ENCODE peak calls at places on chromosome 13, in seven cellular contexts. V is CD8-positive, alpha-beta T cell; B is DND-41; P is body of pancreas; L is heart right ventricle; T is Peyer's patch; R is tibial nerve. I is an unnamed sample.

GRCh38 chr13:111410232-111411021 is 90.0 kb downstream of the TEX29 start:
- DNase-seq in V (no peak), B (no peak), P (no peak), L (no peak), T (no peak), R (no peak), I (no peak)

GRCh38 chr13:99626461-99627082 is 125.3 kb downstream of the TM9SF2 start:
- DNase-seq in V (no peak), B (no peak), P (no peak), L (no peak), T (no peak), R (no peak), I (no peak)

GRCh38 chr13:44236370-44236769 is 137.3 kb upstream of the SERP2 start:
- DNase-seq in V (no peak), B (no peak), P (no peak), L (no peak), T (no peak), R (no peak), I (no peak)

GRCh38 chr13:49373699-49374098 is 70.2 kb downstream of the CAB39L start:
- DNase-seq in V (no peak), B (no peak), P (no peak), L (no peak), T (no peak), R (no peak), I (no peak)

GRCh38 chr13:61592489-61592888 is 176.8 kb upstream of the PCDH20 start:
- DNase-seq in V (no peak), B (no peak), P (no peak), L (no peak), T (no peak), R (no peak), I (no peak)

GRCh38 chr13:106568225-106569003 is 477 bp upstream of the ARGLU1 start:
- DNase-seq in V (no peak), B (peak; percentile 14), P (no peak), L (no peak), T (no peak), R (no peak), I (no peak)

GRCh38 chr13:75061909-75062308 is 420.1 kb downstream of the TBC1D4 start:
- DNase-seq in V (no peak), B (no peak), P (no peak), L (no peak), T (no peak), R (no peak), I (no peak)

GRCh38 chr13:59000770-59001169 is 1163.0 kb downstream of the DIAPH3 start:
- DNase-seq in V (no peak), B (no peak), P (no peak), L (no peak), T (no peak), R (no peak), I (no peak)

GRCh38 chr13:80979035-80979641 is 638.2 kb upstream of the SPRY2 start:
- DNase-seq in V (no peak), B (peak; percentile 48), P (peak; percentile 48), L (no peak), T (no peak), R (no peak), I (no peak)

GRCh38 chr13:97256343-97256783 is 34.2 kb downstream of the MBNL2 start:
- DNase-seq in V (no peak), B (no peak), P (no peak), L (no peak), T (no peak), R (no peak), I (no peak)

GRCh38 chr13:53126803-53127202 is 98.2 kb downstream of the OLFM4 start:
- DNase-seq in V (no peak), B (no peak), P (no peak), L (no peak), T (no peak), R (peak; percentile 26), I (no peak)

GRCh38 chr13:55571237-55571867 is 1569.4 kb upstream of the PRR20A start:
- DNase-seq in V (no peak), B (no peak), P (no peak), L (no peak), T (no peak), R (no peak), I (no peak)

GRCh38 chr13:48641404-48641803 is 12.3 kb upstream of the CYSLTR2 start:
- DNase-seq in V (no peak), B (no peak), P (no peak), L (no peak), T (no peak), R (no peak), I (no peak)

GRCh38 chr13:91292630-91293221 is 54.8 kb upstream of the MIR17HG start:
- DNase-seq in V (no peak), B (no peak), P (no peak), L (no peak), T (no peak), R (no peak), I (no peak)

GRCh38 chr13:105634059-105634458 is 901.4 kb downstream of the EFNB2 start:
- DNase-seq in V (no peak), B (no peak), P (no peak), L (no peak), T (no peak), R (no peak), I (no peak)

GRCh38 chr13:45921337-45921736 is 69.8 kb upstream of the SIAH3 start:
- DNase-seq in V (no peak), B (no peak), P (no peak), L (no peak), T (no peak), R (no peak), I (no peak)

GRCh38 chr13:48749699-48750473 is 96.2 kb downstream of the CYSLTR2 start:
- DNase-seq in V (peak; percentile 15), B (no peak), P (peak; percentile 70), L (peak; percentile 72), T (peak; percentile 53), R (peak; percentile 78), I (no peak)

GRCh38 chr13:23934481-23934880 is 37.2 kb upstream of the C1QTNF9B start:
- DNase-seq in V (no peak), B (no peak), P (no peak), L (no peak), T (no peak), R (no peak), I (no peak)

GRCh38 chr13:23488442-23488841 is 54.9 kb upstream of the SACS start:
- DNase-seq in V (no peak), B (no peak), P (no peak), L (no peak), T (no peak), R (no peak), I (no peak)

DNA sequence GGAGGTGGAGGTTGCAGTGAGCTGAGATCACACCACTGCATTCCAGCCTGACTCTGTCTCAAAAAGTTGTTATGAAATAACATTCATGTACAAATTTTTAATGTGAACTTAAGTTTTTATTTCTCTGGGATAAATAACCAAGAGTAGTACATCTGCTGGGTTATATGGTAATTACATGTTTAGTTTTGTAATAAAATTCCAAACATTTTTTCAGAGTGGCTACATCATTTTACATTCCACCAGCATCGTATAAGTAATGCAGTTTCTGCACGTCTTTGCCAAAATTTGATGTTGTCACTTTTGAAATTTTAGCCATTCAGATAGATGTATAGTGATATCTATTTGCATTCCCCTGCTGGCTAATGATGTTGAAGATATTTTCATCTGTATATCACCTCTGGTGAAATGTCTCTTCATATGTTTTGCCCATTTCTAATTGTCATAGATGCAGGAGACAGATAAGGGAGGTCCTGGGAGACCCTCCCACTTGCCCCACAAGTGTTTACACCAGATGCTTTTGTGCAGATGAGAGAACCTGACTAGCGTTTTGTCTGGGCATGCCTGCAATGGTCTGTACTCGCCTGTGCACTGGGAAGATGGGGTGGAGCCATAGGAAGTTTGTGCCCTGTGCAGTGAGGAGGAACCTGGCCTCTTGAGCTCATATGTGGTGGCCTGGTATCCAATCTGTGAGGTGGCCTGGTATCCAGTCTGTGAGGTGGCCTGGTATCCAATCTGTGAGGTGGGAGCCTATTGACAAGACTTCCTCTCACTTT is 12.7 kb upstream of the KBTBD6 start:
- DNase-seq in V (no peak), B (no peak), P (no peak), L (no peak), T (no peak), R (no peak), I (no peak)
- H3K4me3 ChIP-seq in V (no peak overlapping the region), B (no peak overlapping the region), P (no peak overlapping the region), L (no peak overlapping the region), T (no peak overlapping the region), R (no peak overlapping the region), I (no peak overlapping the region)

GRCh38 chr13:112966776-112967175 is 2.2 kb upstream of the MCF2L start:
- DNase-seq in V (no peak), B (no peak), P (no peak), L (no peak), T (no peak), R (no peak), I (no peak)
- H3K4me1 ChIP-seq in V (peaks cover 23% of the 10 kb centered on the region), B (peaks cover 29% of the 10 kb centered on the region), P (peaks cover 22% of the 10 kb centered on the region), L (peaks cover 3% of the 10 kb centered on the region), T (peaks cover 3% of the 10 kb centered on the region), R (peaks cover 7% of the 10 kb centered on the region), I (peaks cover 14% of the 10 kb centered on the region)

GRCh38 chr13:40790232-40790631 is 821 bp downstream of the SLC25A15 start:
- DNase-seq in V (no peak), B (no peak), P (no peak), L (no peak), T (no peak), R (no peak), I (no peak)
- H3K4me3 ChIP-seq in V (peak overlapping the region; percentile 74), B (peak overlapping the region; percentile 73), P (peak overlapping the region; percentile 36), L (peak overlapping the region; percentile 52), T (peak overlapping the region; percentile 98), R (peak overlapping the region; percentile 72), I (peak overlapping the region; percentile 62)

GRCh38 chr13:39463611-39464010 is 139.4 kb downstream of the LHFPL6 start:
- DNase-seq in V (no peak), B (no peak), P (no peak), L (no peak), T (no peak), R (no peak), I (no peak)

GRCh38 chr13:39462906-39463305 is 140.1 kb downstream of the LHFPL6 start:
- DNase-seq in V (no peak), B (no peak), P (no peak), L (no peak), T (no peak), R (no peak), I (no peak)

GRCh38 chr13:39461685-39462266 is 141.2 kb downstream of the LHFPL6 start:
- DNase-seq in V (no peak), B (no peak), P (no peak), L (no peak), T (no peak), R (no peak), I (no peak)

GRCh38 chr13:39457274-39457673 is 145.7 kb downstream of the LHFPL6 start:
- DNase-seq in V (no peak), B (no peak), P (no peak), L (no peak), T (no peak), R (no peak), I (no peak)

GRCh38 chr13:39462456-39462855 is 140.5 kb downstream of the LHFPL6 start:
- DNase-seq in V (no peak), B (no peak), P (no peak), L (no peak), T (no peak), R (no peak), I (no peak)
- H3K4me1 ChIP-seq in V (no peaks in the 10 kb centered on the region), B (no peaks in the 10 kb centered on the region), P (no peaks in the 10 kb centered on the region), L (peaks cover 11% of the 10 kb centered on the region), T (no peaks in the 10 kb centered on the region), R (no peaks in the 10 kb centered on the region), I (no peaks in the 10 kb centered on the region)

I was measured in naive thymus-derived CD4-positive, alpha-beta T cell.